ENCODE peak calls at places on chromosomes 2 and 18, in four cellular contexts. D, T, E and J are unnamed samples.

GRCh38 chr2:221397179-221397578 is 174.9 kb downstream of the EPHA4 start:
- DNase-seq in D (no peak), T (no peak), E (no peak), J (no peak)

GRCh38 chr2:143937563-143938346 is 582.2 kb downstream of the ZEB2 start:
- DNase-seq in D (no peak), T (no peak), E (no peak), J (no peak)

GRCh38 chr18:30970201-30970816 is 72.2 kb downstream of the DSC3 start:
- DNase-seq in D (peak; percentile 6), T (no peak), E (peak; percentile 63), J (no peak)

GRCh38 chr18:58009166-58009565 is 34.9 kb upstream of the NEDD4L start:
- DNase-seq in D (no peak), T (no peak), E (no peak), J (no peak)

GRCh38 chr18:9737814-9738160 is 29.7 kb downstream of the RAB31 start:
- DNase-seq in D (no peak), T (no peak), E (no peak), J (no peak)

GRCh38 chr2:191645032-191645431 is 32.9 kb upstream of the NABP1 start:
- DNase-seq in D (no peak), T (no peak), E (no peak), J (no peak)

GRCh38 chr18:48138211-48138610 is 207.8 kb upstream of the SMAD2 start:
- DNase-seq in D (no peak), T (no peak), E (no peak), J (no peak)

GRCh38 chr2:178650554-178650953 is 156.7 kb downstream of the TTN start:
- DNase-seq in D (no peak), T (no peak), E (no peak), J (no peak)

GRCh38 chr2:196066794-196067382 is 1.7 kb downstream of the DNAH7 start:
- DNase-seq in D (peak; percentile 40), T (no peak), E (peak; percentile 19), J (no peak)

GRCh38 chr18:48835745-48836191 is 115.0 kb downstream of the SMAD7 start:
- DNase-seq in D (no peak), T (peak; percentile 20), E (no peak), J (no peak)

GRCh38 chr2:12064153-12064552 is 317.7 kb downstream of the LPIN1 start:
- DNase-seq in D (no peak), T (no peak), E (no peak), J (no peak)

GRCh38 chr2:57373530-57373929 is 673.1 kb upstream of the VRK2 start:
- DNase-seq in D (no peak), T (no peak), E (peak; percentile 70), J (no peak)

GRCh38 chr2:232269867-232270266 is 108.7 kb upstream of the ALPP start:
- DNase-seq in D (no peak), T (no peak), E (no peak), J (no peak)

GRCh38 chr2:169676357-169676756 is 17.8 kb downstream of the CFAP210 start:
- DNase-seq in D (no peak), T (no peak), E (no peak), J (no peak)
- TF ChIP-seq CTCF in D (no peak), T (no peak), E (peak; percentile 35), J (no peak)

GRCh38 chr2:225223301-225223700 is 176.2 kb upstream of the NYAP2 start:
- DNase-seq in D (no peak), T (no peak), E (no peak), J (no peak)
- TF ChIP-seq CTCF in D (no peak), T (no peak), E (no peak), J (no peak)

GRCh38 chr18:73136134-73136533 is 268.3 kb upstream of the NETO1 start:
- DNase-seq in D (peak; percentile 2), T (no peak), E (no peak), J (no peak)
- TF ChIP-seq CTCF in D (peak; percentile 33), T (peak; percentile 41), E (no peak), J (no peak)

GRCh38 chr2:218276986-218277755 is 6.9 kb downstream of the PNKD start:
- DNase-seq in D (no peak), T (no peak), E (no peak), J (no peak)
- TF ChIP-seq CTCF in D (peak; percentile 12), T (no peak), E (peak; percentile 38), J (no peak)

GRCh38 chr18:23824235-23824634 is 135.0 kb downstream of the LAMA3 start:
- DNase-seq in D (no peak), T (no peak), E (no peak), J (no peak)
- TF ChIP-seq CTCF in D (no peak), T (peak; percentile 26), E (no peak), J (no peak)

DNA sequence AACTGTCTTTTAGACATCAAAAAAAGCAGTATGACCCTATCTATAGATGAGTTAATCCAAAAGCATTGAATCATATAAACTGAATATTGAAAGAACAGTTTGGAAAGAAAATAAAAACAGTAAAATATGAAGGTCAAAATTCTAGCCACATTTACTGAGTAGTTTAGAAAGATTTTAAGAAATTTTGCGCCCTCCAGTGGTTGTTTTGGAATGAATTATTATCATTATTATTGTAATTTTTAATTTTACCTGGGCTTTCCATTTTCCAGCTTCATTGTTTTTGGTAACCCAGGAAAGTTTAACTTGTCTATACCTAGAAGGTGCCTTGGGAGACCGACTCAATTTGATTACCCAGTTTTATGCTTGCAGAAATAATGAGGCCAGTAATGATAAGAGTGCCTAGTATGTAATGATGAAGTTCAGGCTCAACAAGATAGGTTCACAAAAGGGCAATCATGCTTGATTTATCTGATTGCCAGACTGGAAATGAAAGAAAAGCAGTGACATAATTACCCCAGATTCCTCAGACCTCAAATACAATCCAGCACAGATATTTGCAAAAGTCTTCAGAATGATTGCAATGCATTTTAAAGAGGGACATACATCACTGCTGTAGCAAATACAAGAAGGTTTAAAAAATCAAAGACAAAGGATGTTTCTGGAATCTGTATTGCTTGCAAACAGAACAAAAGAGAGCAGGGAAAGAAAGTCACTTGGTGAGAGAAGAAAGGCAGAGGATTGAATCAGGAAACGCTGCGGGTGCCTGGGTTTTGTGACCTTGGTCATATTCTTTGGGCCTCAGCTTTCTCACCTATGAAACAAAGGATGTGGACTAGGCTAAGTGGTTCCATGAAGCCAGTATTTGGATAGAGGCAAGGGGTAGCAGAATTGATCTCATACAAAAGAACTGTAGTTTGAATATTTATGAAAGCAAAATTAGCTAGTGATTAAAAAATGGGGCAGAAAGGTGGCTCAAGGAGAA is 153.8 kb downstream of the MAP2 start:
- DNase-seq in D (no peak), T (no peak), E (peak; percentile 6), J (no peak)
- TF ChIP-seq CTCF in D (peak; percentile 61), T (peak; percentile 38), E (no peak), J (no peak)

GRCh38 chr2:102603904-102604303 is 15.4 kb upstream of the SLC9A2 start:
- DNase-seq in D (no peak), T (no peak), E (no peak), J (no peak)

GRCh38 chr2:102601730-102602129 is 17.6 kb upstream of the SLC9A2 start:
- DNase-seq in D (no peak), T (no peak), E (no peak), J (no peak)

GRCh38 chr2:102604754-102605153 is 14.6 kb upstream of the SLC9A2 start:
- DNase-seq in D (no peak), T (no peak), E (no peak), J (no peak)

GRCh38 chr2:102597788-102598187 is 21.6 kb upstream of the SLC9A2 start:
- DNase-seq in D (no peak), T (no peak), E (no peak), J (no peak)

DNA sequence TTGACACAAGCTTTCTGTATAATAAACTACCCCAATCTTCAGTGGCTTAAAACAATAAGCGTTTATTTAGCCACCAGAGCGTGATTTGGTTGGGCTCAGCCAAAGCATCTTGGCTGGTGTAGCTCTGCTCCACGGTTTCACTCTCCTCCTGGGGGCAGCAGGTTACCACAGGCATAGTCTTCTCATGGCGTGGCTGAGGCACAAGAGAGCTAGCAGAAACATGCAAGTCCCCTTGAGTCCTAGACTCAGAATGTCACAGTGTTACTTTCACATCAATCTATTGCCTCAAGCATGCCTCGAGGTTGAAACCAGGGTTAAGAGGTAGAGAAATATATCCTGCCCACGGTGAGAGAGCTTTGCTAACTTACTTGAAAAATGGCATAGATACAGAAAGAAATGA is 19.9 kb upstream of the SLC9A2 start:
- DNase-seq in D (no peak), T (no peak), E (no peak), J (no peak)
- TF ChIP-seq CTCF in D (no peak), T (no peak), E (no peak), J (no peak)